ENCODE peak calls at places on chromosomes 5 and 9, in eight cellular contexts. One of them, this sample, is unnamed.

GRCh38 chr9:111965566-111966019 is 69.0 kb downstream of the UGCG start:
- DNase-seq in cardiac fibroblast: peak; percentile 99
- DNase-seq in HFFc6: peak; percentile 97
- DNase-seq in upper lobe of right lung: no peak
- DNase-seq in tibial nerve: no peak
- DNase-seq in stimulated activated CD4-positive, alpha-beta T cell treated with anti-CD3 and anti-CD28 coated beads, Interleukin-15, amount 100 ng/mL, for 24 hours: no peak
- DNase-seq in right lobe of liver: no peak
- DNase-seq in chondrocyte: no peak
- DNase-seq in this sample: no peak

GRCh38 chr9:11618241-11618805 is 1005.5 kb upstream of the PTPRD start:
- DNase-seq in cardiac fibroblast: no peak
- DNase-seq in HFFc6: no peak
- DNase-seq in upper lobe of right lung: no peak
- DNase-seq in tibial nerve: no peak
- DNase-seq in stimulated activated CD4-positive, alpha-beta T cell treated with anti-CD3 and anti-CD28 coated beads, Interleukin-15, amount 100 ng/mL, for 24 hours: no peak
- DNase-seq in right lobe of liver: no peak
- DNase-seq in chondrocyte: peak; percentile 92
- DNase-seq in this sample: peak; percentile 0

GRCh38 chr9:123933401-123933800 is 3.5 kb upstream of the DENND1A start:
- DNase-seq in cardiac fibroblast: peak; percentile 76
- DNase-seq in HFFc6: peak; percentile 43
- DNase-seq in upper lobe of right lung: no peak
- DNase-seq in tibial nerve: no peak
- DNase-seq in stimulated activated CD4-positive, alpha-beta T cell treated with anti-CD3 and anti-CD28 coated beads, Interleukin-15, amount 100 ng/mL, for 24 hours: no peak
- DNase-seq in right lobe of liver: no peak
- DNase-seq in chondrocyte: no peak
- DNase-seq in this sample: no peak

GRCh38 chr9:114957558-114957957 is 27.2 kb upstream of the TNFSF8 start:
- DNase-seq in cardiac fibroblast: no peak
- DNase-seq in HFFc6: no peak
- DNase-seq in upper lobe of right lung: no peak
- DNase-seq in tibial nerve: no peak
- DNase-seq in stimulated activated CD4-positive, alpha-beta T cell treated with anti-CD3 and anti-CD28 coated beads, Interleukin-15, amount 100 ng/mL, for 24 hours: no peak
- DNase-seq in right lobe of liver: no peak
- DNase-seq in chondrocyte: no peak
- DNase-seq in this sample: no peak

GRCh38 chr9:131870156-131870555 is 130.3 kb upstream of the RAPGEF1 start:
- DNase-seq in cardiac fibroblast: no peak
- DNase-seq in HFFc6: no peak
- DNase-seq in upper lobe of right lung: no peak
- DNase-seq in tibial nerve: no peak
- DNase-seq in stimulated activated CD4-positive, alpha-beta T cell treated with anti-CD3 and anti-CD28 coated beads, Interleukin-15, amount 100 ng/mL, for 24 hours: no peak
- DNase-seq in right lobe of liver: no peak
- DNase-seq in chondrocyte: peak; percentile 46
- DNase-seq in this sample: no peak

GRCh38 chr9:38708759-38709158 is 11.2 kb downstream of the FAM240B start:
- DNase-seq in cardiac fibroblast: peak; percentile 60
- DNase-seq in HFFc6: no peak
- DNase-seq in upper lobe of right lung: no peak
- DNase-seq in tibial nerve: no peak
- DNase-seq in stimulated activated CD4-positive, alpha-beta T cell treated with anti-CD3 and anti-CD28 coated beads, Interleukin-15, amount 100 ng/mL, for 24 hours: no peak
- DNase-seq in right lobe of liver: no peak
- DNase-seq in chondrocyte: no peak
- DNase-seq in this sample: no peak

GRCh38 chr5:98772415-98773213 is 849 bp upstream of the RGMB start:
- DNase-seq in cardiac fibroblast: peak; percentile 92
- DNase-seq in HFFc6: no peak
- DNase-seq in upper lobe of right lung: peak; percentile 89
- DNase-seq in tibial nerve: peak; percentile 30
- DNase-seq in stimulated activated CD4-positive, alpha-beta T cell treated with anti-CD3 and anti-CD28 coated beads, Interleukin-15, amount 100 ng/mL, for 24 hours: peak; percentile 68
- DNase-seq in right lobe of liver: peak; percentile 81
- DNase-seq in chondrocyte: peak; percentile 82
- DNase-seq in this sample: peak; percentile 24

GRCh38 chr9:112249277-112249676 is 74.2 kb upstream of the SUSD1 start:
- DNase-seq in cardiac fibroblast: peak; percentile 60
- DNase-seq in HFFc6: peak; percentile 4
- DNase-seq in upper lobe of right lung: no peak
- DNase-seq in tibial nerve: no peak
- DNase-seq in stimulated activated CD4-positive, alpha-beta T cell treated with anti-CD3 and anti-CD28 coated beads, Interleukin-15, amount 100 ng/mL, for 24 hours: no peak
- DNase-seq in right lobe of liver: no peak
- DNase-seq in chondrocyte: no peak
- DNase-seq in this sample: no peak

GRCh38 chr9:135221576-135221950 is 134.1 kb downstream of the OLFM1 start:
- DNase-seq in cardiac fibroblast: no peak
- DNase-seq in HFFc6: no peak
- DNase-seq in upper lobe of right lung: no peak
- DNase-seq in tibial nerve: no peak
- DNase-seq in stimulated activated CD4-positive, alpha-beta T cell treated with anti-CD3 and anti-CD28 coated beads, Interleukin-15, amount 100 ng/mL, for 24 hours: no peak
- DNase-seq in right lobe of liver: peak; percentile 4
- DNase-seq in chondrocyte: peak; percentile 59
- DNase-seq in this sample: no peak

GRCh38 chr9:96164268-96164683 is 137.7 kb downstream of the HSD17B3 start:
- DNase-seq in cardiac fibroblast: no peak
- DNase-seq in HFFc6: no peak
- DNase-seq in upper lobe of right lung: no peak
- DNase-seq in tibial nerve: no peak
- DNase-seq in stimulated activated CD4-positive, alpha-beta T cell treated with anti-CD3 and anti-CD28 coated beads, Interleukin-15, amount 100 ng/mL, for 24 hours: no peak
- DNase-seq in right lobe of liver: no peak
- DNase-seq in chondrocyte: no peak
- DNase-seq in this sample: no peak

GRCh38 chr9:5971740-5972139 is 43.7 kb downstream of the RANBP6 start:
- DNase-seq in cardiac fibroblast: peak; percentile 62
- DNase-seq in HFFc6: peak; percentile 15
- DNase-seq in upper lobe of right lung: no peak
- DNase-seq in tibial nerve: no peak
- DNase-seq in stimulated activated CD4-positive, alpha-beta T cell treated with anti-CD3 and anti-CD28 coated beads, Interleukin-15, amount 100 ng/mL, for 24 hours: no peak
- DNase-seq in right lobe of liver: no peak
- DNase-seq in chondrocyte: no peak
- DNase-seq in this sample: no peak

GRCh38 chr5:154487541-154487940 is 9.5 kb upstream of the HAND1 start:
- DNase-seq in cardiac fibroblast: no peak
- DNase-seq in HFFc6: no peak
- DNase-seq in upper lobe of right lung: no peak
- DNase-seq in tibial nerve: no peak
- DNase-seq in stimulated activated CD4-positive, alpha-beta T cell treated with anti-CD3 and anti-CD28 coated beads, Interleukin-15, amount 100 ng/mL, for 24 hours: peak; percentile 79
- DNase-seq in right lobe of liver: no peak
- DNase-seq in chondrocyte: no peak
- DNase-seq in this sample: no peak

GRCh38 chr5:149130121-149130931 is 11.0 kb upstream of the ABLIM3 start:
- DNase-seq in cardiac fibroblast: no peak
- DNase-seq in HFFc6: no peak
- DNase-seq in upper lobe of right lung: no peak
- DNase-seq in tibial nerve: no peak
- DNase-seq in stimulated activated CD4-positive, alpha-beta T cell treated with anti-CD3 and anti-CD28 coated beads, Interleukin-15, amount 100 ng/mL, for 24 hours: no peak
- DNase-seq in right lobe of liver: no peak
- DNase-seq in chondrocyte: no peak
- DNase-seq in this sample: no peak

GRCh38 chr5:72412283-72413055 is 92.3 kb downstream of the PTCD2 start:
- DNase-seq in cardiac fibroblast: peak; percentile 75
- DNase-seq in HFFc6: peak; percentile 84
- DNase-seq in upper lobe of right lung: no peak
- DNase-seq in tibial nerve: no peak
- DNase-seq in stimulated activated CD4-positive, alpha-beta T cell treated with anti-CD3 and anti-CD28 coated beads, Interleukin-15, amount 100 ng/mL, for 24 hours: no peak
- DNase-seq in right lobe of liver: no peak
- DNase-seq in chondrocyte: no peak
- DNase-seq in this sample: no peak

GRCh38 chr9:36317766-36318165 is 59.5 kb upstream of the GNE start:
- DNase-seq in cardiac fibroblast: no peak
- DNase-seq in HFFc6: no peak
- DNase-seq in upper lobe of right lung: no peak
- DNase-seq in tibial nerve: no peak
- DNase-seq in stimulated activated CD4-positive, alpha-beta T cell treated with anti-CD3 and anti-CD28 coated beads, Interleukin-15, amount 100 ng/mL, for 24 hours: no peak
- DNase-seq in right lobe of liver: no peak
- DNase-seq in chondrocyte: no peak
- DNase-seq in this sample: no peak

GRCh38 chr9:134624827-134625181 is 16.8 kb upstream of the COL5A1 start:
- DNase-seq in cardiac fibroblast: peak; percentile 91
- DNase-seq in HFFc6: peak; percentile 92
- DNase-seq in upper lobe of right lung: peak; percentile 50
- DNase-seq in tibial nerve: no peak
- DNase-seq in stimulated activated CD4-positive, alpha-beta T cell treated with anti-CD3 and anti-CD28 coated beads, Interleukin-15, amount 100 ng/mL, for 24 hours: no peak
- DNase-seq in right lobe of liver: no peak
- DNase-seq in chondrocyte: peak; percentile 66
- DNase-seq in this sample: no peak

GRCh38 chr9:99269429-99269828 is 47.3 kb downstream of the SEC61B start:
- DNase-seq in cardiac fibroblast: peak; percentile 71
- DNase-seq in HFFc6: peak; percentile 87
- DNase-seq in upper lobe of right lung: no peak
- DNase-seq in tibial nerve: no peak
- DNase-seq in stimulated activated CD4-positive, alpha-beta T cell treated with anti-CD3 and anti-CD28 coated beads, Interleukin-15, amount 100 ng/mL, for 24 hours: no peak
- DNase-seq in right lobe of liver: no peak
- DNase-seq in chondrocyte: no peak
- DNase-seq in this sample: no peak

GRCh38 chr9:73149371-73150067 is 2.1 kb upstream of the ANXA1 start:
- DNase-seq in cardiac fibroblast: peak; percentile 89
- DNase-seq in HFFc6: peak; percentile 85
- DNase-seq in upper lobe of right lung: no peak
- DNase-seq in tibial nerve: no peak
- DNase-seq in stimulated activated CD4-positive, alpha-beta T cell treated with anti-CD3 and anti-CD28 coated beads, Interleukin-15, amount 100 ng/mL, for 24 hours: no peak
- DNase-seq in right lobe of liver: no peak
- DNase-seq in chondrocyte: no peak
- DNase-seq in this sample: no peak

GRCh38 chr9:35538361-35539234 is 48.7 kb downstream of the RUSC2 start:
- DNase-seq in cardiac fibroblast: peak; percentile 87
- DNase-seq in HFFc6: peak; percentile 78
- DNase-seq in upper lobe of right lung: peak; percentile 83
- DNase-seq in tibial nerve: peak; percentile 50
- DNase-seq in stimulated activated CD4-positive, alpha-beta T cell treated with anti-CD3 and anti-CD28 coated beads, Interleukin-15, amount 100 ng/mL, for 24 hours: no peak
- DNase-seq in right lobe of liver: peak; percentile 50
- DNase-seq in chondrocyte: no peak
- DNase-seq in this sample: no peak

GRCh38 chr5:126744842-126745241 is 32.1 kb upstream of the LMNB1 start:
- DNase-seq in cardiac fibroblast: no peak
- DNase-seq in HFFc6: no peak
- DNase-seq in upper lobe of right lung: no peak
- DNase-seq in tibial nerve: no peak
- DNase-seq in stimulated activated CD4-positive, alpha-beta T cell treated with anti-CD3 and anti-CD28 coated beads, Interleukin-15, amount 100 ng/mL, for 24 hours: no peak
- DNase-seq in right lobe of liver: no peak
- DNase-seq in chondrocyte: no peak
- DNase-seq in this sample: no peak

GRCh38 chr5:76547891-76548524 is 75.2 kb downstream of the F2RL2 start:
- DNase-seq in cardiac fibroblast: no peak
- DNase-seq in HFFc6: no peak
- DNase-seq in upper lobe of right lung: no peak
- DNase-seq in tibial nerve: no peak
- DNase-seq in stimulated activated CD4-positive, alpha-beta T cell treated with anti-CD3 and anti-CD28 coated beads, Interleukin-15, amount 100 ng/mL, for 24 hours: no peak
- DNase-seq in right lobe of liver: no peak
- DNase-seq in chondrocyte: no peak
- DNase-seq in this sample: no peak

GRCh38 chr9:69919461-69920061 is 98.9 kb downstream of the CFAP95 start:
- DNase-seq in cardiac fibroblast: peak; percentile 82
- DNase-seq in HFFc6: peak; percentile 68
- DNase-seq in upper lobe of right lung: no peak
- DNase-seq in tibial nerve: no peak
- DNase-seq in stimulated activated CD4-positive, alpha-beta T cell treated with anti-CD3 and anti-CD28 coated beads, Interleukin-15, amount 100 ng/mL, for 24 hours: no peak
- DNase-seq in right lobe of liver: no peak
- DNase-seq in chondrocyte: no peak
- DNase-seq in this sample: no peak

GRCh38 chr5:143235423-143235822 is 168.1 kb downstream of the NR3C1 start:
- DNase-seq in cardiac fibroblast: peak; percentile 82
- DNase-seq in HFFc6: peak; percentile 80
- DNase-seq in upper lobe of right lung: no peak
- DNase-seq in tibial nerve: no peak
- DNase-seq in stimulated activated CD4-positive, alpha-beta T cell treated with anti-CD3 and anti-CD28 coated beads, Interleukin-15, amount 100 ng/mL, for 24 hours: no peak
- DNase-seq in right lobe of liver: no peak
- DNase-seq in chondrocyte: no peak
- DNase-seq in this sample: no peak

GRCh38 chr5:179470191-179470590 is 80.2 kb upstream of the RUFY1 start:
- DNase-seq in cardiac fibroblast: no peak
- DNase-seq in HFFc6: no peak
- DNase-seq in upper lobe of right lung: peak; percentile 40
- DNase-seq in tibial nerve: no peak
- DNase-seq in stimulated activated CD4-positive, alpha-beta T cell treated with anti-CD3 and anti-CD28 coated beads, Interleukin-15, amount 100 ng/mL, for 24 hours: no peak
- DNase-seq in right lobe of liver: no peak
- DNase-seq in chondrocyte: no peak
- DNase-seq in this sample: no peak

GRCh38 chr9:114209151-114209550 is 53.8 kb downstream of the COL27A1 start:
- DNase-seq in cardiac fibroblast: no peak
- DNase-seq in HFFc6: no peak
- DNase-seq in upper lobe of right lung: no peak
- DNase-seq in tibial nerve: no peak
- DNase-seq in stimulated activated CD4-positive, alpha-beta T cell treated with anti-CD3 and anti-CD28 coated beads, Interleukin-15, amount 100 ng/mL, for 24 hours: no peak
- DNase-seq in right lobe of liver: no peak
- DNase-seq in chondrocyte: no peak
- DNase-seq in this sample: no peak

GRCh38 chr9:137313956-137314560 is 12.0 kb upstream of the NRARP start:
- DNase-seq in cardiac fibroblast: no peak
- DNase-seq in HFFc6: no peak
- DNase-seq in upper lobe of right lung: peak; percentile 62
- DNase-seq in tibial nerve: no peak
- DNase-seq in stimulated activated CD4-positive, alpha-beta T cell treated with anti-CD3 and anti-CD28 coated beads, Interleukin-15, amount 100 ng/mL, for 24 hours: no peak
- DNase-seq in right lobe of liver: no peak
- DNase-seq in chondrocyte: no peak
- DNase-seq in this sample: no peak

GRCh38 chr5:180785794-180786221 is 16.8 kb downstream of the MGAT1 start:
- DNase-seq in cardiac fibroblast: peak; percentile 79
- DNase-seq in HFFc6: peak; percentile 65
- DNase-seq in upper lobe of right lung: peak; percentile 66
- DNase-seq in tibial nerve: no peak
- DNase-seq in stimulated activated CD4-positive, alpha-beta T cell treated with anti-CD3 and anti-CD28 coated beads, Interleukin-15, amount 100 ng/mL, for 24 hours: no peak
- DNase-seq in right lobe of liver: no peak
- DNase-seq in chondrocyte: peak; percentile 85
- DNase-seq in this sample: no peak

GRCh38 chr5:143041972-143042770 is 272.0 kb downstream of the ARHGAP26 start:
- DNase-seq in cardiac fibroblast: no peak
- DNase-seq in HFFc6: no peak
- DNase-seq in upper lobe of right lung: no peak
- DNase-seq in tibial nerve: no peak
- DNase-seq in stimulated activated CD4-positive, alpha-beta T cell treated with anti-CD3 and anti-CD28 coated beads, Interleukin-15, amount 100 ng/mL, for 24 hours: no peak
- DNase-seq in right lobe of liver: no peak
- DNase-seq in chondrocyte: no peak
- DNase-seq in this sample: no peak

GRCh38 chr9:125106285-125106893 is 36.9 kb downstream of the SCAI start:
- DNase-seq in cardiac fibroblast: peak; percentile 59
- DNase-seq in HFFc6: no peak
- DNase-seq in upper lobe of right lung: no peak
- DNase-seq in tibial nerve: no peak
- DNase-seq in stimulated activated CD4-positive, alpha-beta T cell treated with anti-CD3 and anti-CD28 coated beads, Interleukin-15, amount 100 ng/mL, for 24 hours: no peak
- DNase-seq in right lobe of liver: no peak
- DNase-seq in chondrocyte: no peak
- DNase-seq in this sample: no peak

GRCh38 chr9:14366071-14366470 is 52.1 kb upstream of the NFIB start:
- DNase-seq in cardiac fibroblast: peak; percentile 96
- DNase-seq in HFFc6: peak; percentile 80
- DNase-seq in upper lobe of right lung: no peak
- DNase-seq in tibial nerve: no peak
- DNase-seq in stimulated activated CD4-positive, alpha-beta T cell treated with anti-CD3 and anti-CD28 coated beads, Interleukin-15, amount 100 ng/mL, for 24 hours: no peak
- DNase-seq in right lobe of liver: no peak
- DNase-seq in chondrocyte: no peak
- DNase-seq in this sample: no peak

GRCh38 chr5:175059687-175060194 is 335.4 kb downstream of the MSX2 start:
- DNase-seq in cardiac fibroblast: peak; percentile 2
- DNase-seq in HFFc6: no peak
- DNase-seq in upper lobe of right lung: no peak
- DNase-seq in tibial nerve: no peak
- DNase-seq in stimulated activated CD4-positive, alpha-beta T cell treated with anti-CD3 and anti-CD28 coated beads, Interleukin-15, amount 100 ng/mL, for 24 hours: peak; percentile 45
- DNase-seq in right lobe of liver: peak; percentile 28
- DNase-seq in chondrocyte: no peak
- DNase-seq in this sample: no peak

GRCh38 chr9:14831661-14832060 is 78.6 kb downstream of the FREM1 start:
- DNase-seq in cardiac fibroblast: no peak
- DNase-seq in HFFc6: no peak
- DNase-seq in upper lobe of right lung: no peak
- DNase-seq in tibial nerve: no peak
- DNase-seq in stimulated activated CD4-positive, alpha-beta T cell treated with anti-CD3 and anti-CD28 coated beads, Interleukin-15, amount 100 ng/mL, for 24 hours: no peak
- DNase-seq in right lobe of liver: no peak
- DNase-seq in chondrocyte: no peak
- DNase-seq in this sample: no peak

GRCh38 chr5:139378941-139379361 is 4.1 kb downstream of the SLC23A1 start:
- DNase-seq in cardiac fibroblast: no peak
- DNase-seq in HFFc6: no peak
- DNase-seq in upper lobe of right lung: peak; percentile 42
- DNase-seq in tibial nerve: no peak
- DNase-seq in stimulated activated CD4-positive, alpha-beta T cell treated with anti-CD3 and anti-CD28 coated beads, Interleukin-15, amount 100 ng/mL, for 24 hours: no peak
- DNase-seq in right lobe of liver: no peak
- DNase-seq in chondrocyte: peak; percentile 74
- DNase-seq in this sample: no peak

GRCh38 chr5:103561670-103562069 is 919 bp downstream of the NUDT12 start:
- DNase-seq in cardiac fibroblast: no peak
- DNase-seq in HFFc6: no peak
- DNase-seq in upper lobe of right lung: no peak
- DNase-seq in tibial nerve: no peak
- DNase-seq in stimulated activated CD4-positive, alpha-beta T cell treated with anti-CD3 and anti-CD28 coated beads, Interleukin-15, amount 100 ng/mL, for 24 hours: no peak
- DNase-seq in right lobe of liver: no peak
- DNase-seq in chondrocyte: no peak
- DNase-seq in this sample: no peak